ENCODE peak calls at places on chromosomes 3 and 15, in eight cellular contexts. M is GM12865, Z is EL, H is coronary artery, T is LHCN-M2, N is NCI-H69, E is cardiac muscle cell, X is NCI-H1694 treated with DMSO at 0.1 percent for 48 hours. B is an unnamed sample.

GRCh38 chr3:110413807-110414748 is 657.5 kb upstream of the NECTIN3 start:
- DNase-seq in M (no peak), Z (peak; percentile 84), N (no peak), X (no peak), H (no peak), E (peak; percentile 89), T (peak; percentile 87), B (no peak)

GRCh38 chr3:196180346-196180745 is 30.9 kb downstream of the ZDHHC19 start:
- DNase-seq in N (no peak), X (no peak), Z (no peak), T (no peak), E (no peak), M (no peak), H (no peak), B (no peak)

GRCh38 chr3:184388936-184389230 is 9.0 kb downstream of the CHRD start:
- DNase-seq in N (no peak), Z (no peak), X (no peak), E (no peak), H (no peak), M (no peak), T (no peak), B (no peak)

GRCh38 chr3:100063929-100064461 is 50.3 kb downstream of the FILIP1L start:
- DNase-seq in M (no peak), N (no peak), T (no peak), X (no peak), Z (peak; percentile 71), E (peak; percentile 66), H (no peak), B (no peak)

GRCh38 chr3:58628823-58629562 is 37.6 kb downstream of the FAM3D start:
- DNase-seq in Z (peak; percentile 96), M (no peak), H (no peak), N (peak; percentile 85), X (peak; percentile 33), E (peak; percentile 95), T (peak; percentile 45), B (no peak)

GRCh38 chr3:42698911-42699230 is 3.7 kb downstream of the HHATL start:
- DNase-seq in Z (no peak), X (no peak), T (no peak), M (peak; percentile 9), E (no peak), H (peak; percentile 62), N (no peak), B (no peak)

GRCh38 chr3:128321418-128321817 is 145.3 kb downstream of the DNAJB8 start:
- DNase-seq in Z (no peak), T (no peak), N (no peak), H (peak; percentile 62), E (no peak), X (no peak), M (no peak), B (no peak)

GRCh38 chr3:25021816-25022215 is 406.2 kb upstream of the RARB start:
- DNase-seq in T (peak; percentile 10), M (peak; percentile 13), Z (peak; percentile 36), N (peak; percentile 36), X (no peak), H (no peak), E (peak; percentile 66), B (no peak)

GRCh38 chr3:187261541-187261969 is 30.0 kb downstream of the MASP1 start:
- DNase-seq in T (no peak), X (no peak), N (no peak), M (no peak), Z (peak; percentile 93), H (no peak), E (peak; percentile 46), B (no peak)

GRCh38 chr3:170130532-170130931 is 51.0 kb downstream of the PHC3 start:
- DNase-seq in M (no peak), N (no peak), X (no peak), H (no peak), Z (no peak), E (peak; percentile 6), T (no peak), B (no peak)

GRCh38 chr3:188128905-188129304 is 25.1 kb upstream of the LPP start:
- DNase-seq in N (no peak), X (no peak), T (no peak), H (no peak), Z (no peak), E (no peak), M (no peak), B (no peak)

GRCh38 chr15:62870216-62870615 is 172.3 kb upstream of the TPM1 start:
- DNase-seq in M (no peak), H (no peak), N (no peak), X (no peak), Z (no peak), T (no peak), E (no peak), B (no peak)

GRCh38 chr15:31280037-31280830 is 46.4 kb upstream of the KLF13 start:
- DNase-seq in M (no peak), X (no peak), T (no peak), H (peak; percentile 68), N (peak; percentile 100), E (no peak), Z (no peak), B (peak; percentile 36)

GRCh38 chr3:179045719-179046402 is 25.7 kb downstream of the ZMAT3 start:
- DNase-seq in Z (no peak), X (no peak), E (no peak), H (no peak), T (peak; percentile 36), N (no peak), M (peak; percentile 69), B (no peak)

GRCh38 chr15:58447244-58448010 is 15.6 kb downstream of the LIPC start:
- DNase-seq in Z (peak; percentile 86), N (no peak), H (no peak), X (no peak), T (peak; percentile 91), M (peak; percentile 30), E (peak; percentile 93), B (no peak)

GRCh38 chr15:70474367-70474681 is 289.0 kb downstream of the UACA start:
- DNase-seq in Z (no peak), H (no peak), T (no peak), N (no peak), E (no peak), M (no peak), X (no peak), B (no peak)

GRCh38 chr15:33985287-33985686 is 17.0 kb downstream of the CHRM5 start:
- DNase-seq in T (peak; percentile 20), E (peak; percentile 90), X (no peak), Z (peak; percentile 82), H (no peak), N (no peak), M (no peak), B (no peak)

GRCh38 chr3:64915778-64916177 is 228.0 kb upstream of the ADAMTS9 start:
- DNase-seq in H (no peak), T (peak; percentile 66), Z (no peak), E (peak; percentile 69), X (no peak), M (no peak), N (no peak), B (no peak)

GRCh38 chr15:43776718-43777292 is at the start of gene ELL3:
- DNase-seq in H (peak; percentile 88), M (peak; percentile 84), E (peak; percentile 68), Z (peak; percentile 84), X (peak; percentile 69), N (peak; percentile 95), T (no peak), B (peak; percentile 84)

GRCh38 chr15:39204031-39204430 is 376.8 kb upstream of the THBS1 start:
- DNase-seq in E (peak; percentile 45), Z (peak; percentile 25), X (no peak), H (no peak), M (no peak), T (peak; percentile 54), N (no peak), B (no peak)

GRCh38 chr3:6448011-6448410 is 412.9 kb upstream of the GRM7 start:
- DNase-seq in X (no peak), E (no peak), H (no peak), N (no peak), T (no peak), M (peak; percentile 70), Z (no peak), B (no peak)

GRCh38 chr3:155753038-155753647 is 8.3 kb upstream of the PLCH1 start:
- DNase-seq in T (peak; percentile 41), N (peak; percentile 54), M (peak; percentile 36), Z (peak; percentile 36), E (peak; percentile 64), X (peak; percentile 79), H (no peak), B (no peak)

GRCh38 chr3:134373278-134373941 is 837 bp downstream of the AMOTL2 start:
- DNase-seq in X (no peak), H (peak; percentile 92), M (no peak), E (peak; percentile 95), Z (peak; percentile 92), N (peak; percentile 62), T (peak; percentile 91), B (no peak)

GRCh38 chr15:60661075-60661645 is 182.2 kb upstream of the ICE2 start:
- DNase-seq in Z (no peak), H (no peak), M (no peak), T (no peak), E (peak; percentile 21), X (no peak), N (no peak), B (no peak)

GRCh38 chr3:66723231-66723630 is 222.4 kb upstream of the LRIG1 start:
- DNase-seq in E (no peak), N (no peak), Z (peak; percentile 27), H (no peak), M (no peak), T (no peak), X (no peak), B (no peak)

GRCh38 chr3:49180116-49180515 is 8.7 kb downstream of the KLHDC8B start:
- DNase-seq in X (no peak), H (no peak), Z (no peak), M (no peak), N (peak; percentile 3), E (no peak), T (no peak), B (no peak)

GRCh38 chr3:39025222-39025970 is 26.3 kb downstream of the SCN11A start:
- DNase-seq in E (peak; percentile 12), M (no peak), N (no peak), Z (no peak), T (no peak), X (no peak), H (no peak), B (no peak)

GRCh38 chr3:95401693-95402092 is 1338.8 kb downstream of the NSUN3 start:
- DNase-seq in X (no peak), Z (no peak), H (no peak), T (no peak), M (no peak), E (no peak), N (peak; percentile 47), B (no peak)

GRCh38 chr3:33578325-33579180 is 138.3 kb upstream of the UBP1 start:
- DNase-seq in N (no peak), M (no peak), H (no peak), E (peak; percentile 32), X (no peak), T (peak; percentile 36), Z (peak; percentile 72), B (no peak)